ENCODE peak calls at places on chromosomes 2 and 18, in six cellular contexts. Z is neural progenitor cell, T is fibroblast of lung, Q is endothelial cell of umbilical vein, M is HepG2, C is MM.1S. G is an unnamed sample.

GRCh38 chr2:238290079-238290478 is 1.7 kb upstream of the PER2 start:
- DNase-seq in Z (peak), T (peak), Q (peak), M (peak), C (no peak), G (peak)

GRCh38 chr2:241213567-241213966 is 25.1 kb downstream of the ANO7 start:
- DNase-seq in Z (no peak), T (no peak), Q (no peak), M (no peak), C (no peak), G (no peak)

GRCh38 chr2:45119038-45119437 is 109.8 kb upstream of the SIX2 start:
- DNase-seq in Z (no peak), T (peak), Q (no peak), M (peak), C (no peak), G (no peak)

GRCh38 chr18:55587341-55588000 is 521 bp downstream of the TCF4 start:
- DNase-seq in Z (peak), T (peak), Q (peak), M (no peak), C (peak), G (peak)

GRCh38 chr18:58049000-58049688 is 5.1 kb downstream of the NEDD4L start:
- DNase-seq in Z (no peak), T (no peak), Q (no peak), M (no peak), C (peak), G (no peak)

GRCh38 chr2:149184994-149185393 is 145.4 kb upstream of the LYPD6 start:
- DNase-seq in Z (no peak), T (no peak), Q (no peak), M (no peak), C (no peak), G (no peak)

GRCh38 chr2:189574793-189575475 is 5.7 kb downstream of the SLC40A1 start:
- DNase-seq in Z (no peak), T (no peak), Q (peak), M (peak), C (no peak), G (no peak)

GRCh38 chr2:133888816-133889215 is 320.6 kb upstream of the NCKAP5 start:
- DNase-seq in Z (no peak), T (no peak), Q (no peak), M (no peak), C (no peak), G (no peak)

GRCh38 chr18:58590231-58590630 is 38.7 kb downstream of the ALPK2 start:
- DNase-seq in Z (peak), T (peak), Q (no peak), M (peak), C (no peak), G (no peak)

GRCh38 chr18:34818069-34818468 is 108.0 kb downstream of the DTNA start:
- DNase-seq in Z (no peak), T (no peak), Q (no peak), M (no peak), C (no peak), G (no peak)

GRCh38 chr2:101064868-101065549 is 62.9 kb downstream of the RPL31 start:
- DNase-seq in Z (no peak), T (peak), Q (peak), M (peak), C (no peak), G (no peak)

GRCh38 chr2:2765176-2765800 is 434.2 kb upstream of the MYT1L start:
- DNase-seq in Z (no peak), T (no peak), Q (no peak), M (no peak), C (no peak), G (no peak)

GRCh38 chr2:38265461-38265860 is 111.6 kb downstream of the ATL2 start:
- DNase-seq in Z (no peak), T (no peak), Q (no peak), M (no peak), C (no peak), G (no peak)

GRCh38 chr2:112701092-112701491 is 19.7 kb upstream of the NT5DC4 start:
- DNase-seq in Z (no peak), T (peak), Q (no peak), M (no peak), C (no peak), G (no peak)

DNA sequence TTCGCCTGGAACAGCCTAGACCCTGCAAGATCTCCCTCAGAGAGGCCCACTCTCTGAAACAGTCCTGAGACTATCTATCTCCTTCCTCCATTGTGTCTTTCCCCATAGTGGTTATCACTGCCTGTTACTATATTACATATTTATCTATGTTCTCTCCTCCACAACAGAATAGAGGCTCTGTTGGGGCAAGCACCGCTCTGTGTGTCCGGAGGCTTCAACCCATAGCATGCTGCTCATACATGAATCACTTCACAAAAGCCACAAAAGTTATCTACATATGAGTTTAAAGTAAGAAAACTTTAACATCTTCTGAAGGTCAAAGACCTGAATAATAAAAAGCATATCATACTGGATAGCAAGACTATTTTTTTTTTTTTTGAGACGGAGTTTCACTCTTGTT is 242.1 kb upstream of the HS6ST1 start:
- DNase-seq in Z (no peak), T (no peak), Q (no peak), M (no peak), C (no peak), G (no peak)
- H3K4me2 ChIP-seq in Z (no peak), T (no peak), Q (no peak), M (no peak), C (no peak), G (no peak)

GRCh38 chr2:28621172-28622100 is 125.6 kb downstream of the PLB1 start:
- DNase-seq in Z (peak), T (peak), Q (peak), M (peak), C (peak), G (peak)
- TF ChIP-seq CTCF in Z (peak), T (peak), Q (peak), M (peak), C (peak), G (peak)

GRCh38 chr2:27494944-27495554 is at the start of gene FNDC4:
- DNase-seq in Z (peak), T (peak), Q (peak), M (no peak), C (no peak), G (no peak)
- H3K9ac ChIP-seq in Z (peak), T (peak), Q (peak), M (peak), C (no peak), G (no peak)

GRCh38 chr2:1607971-1608688 is 136.2 kb downstream of the PXDN start:
- DNase-seq in Z (no peak), T (peak), Q (no peak), M (no peak), C (no peak), G (no peak)

GRCh38 chr2:1609040-1609439 is 135.3 kb downstream of the PXDN start:
- DNase-seq in Z (no peak), T (no peak), Q (no peak), M (no peak), C (no peak), G (no peak)

GRCh38 chr2:1605659-1606400 is 138.5 kb downstream of the PXDN start:
- DNase-seq in Z (no peak), T (peak), Q (peak), M (no peak), C (no peak), G (no peak)

GRCh38 chr2:1606421-1607235 is 137.7 kb downstream of the PXDN start:
- DNase-seq in Z (no peak), T (no peak), Q (no peak), M (no peak), C (no peak), G (no peak)

GRCh38 chr2:1607236-1607920 is 136.9 kb downstream of the PXDN start:
- DNase-seq in Z (no peak), T (no peak), Q (no peak), M (no peak), C (no peak), G (no peak)
- H3K4me2 ChIP-seq in Z (no peak), T (no peak), Q (no peak), M (no peak), C (no peak), G (no peak)

GRCh38 chr18:6219116-6219717 is 195.5 kb downstream of the L3MBTL4 start:
- DNase-seq in Z (peak), T (peak), Q (peak), M (peak), C (peak), G (peak)
- TF ChIP-seq CTCF in Z (peak), T (peak), Q (peak), M (peak), C (peak), G (peak)

GRCh38 chr18:2907459-2908145 is 60.8 kb downstream of the EMILIN2 start:
- DNase-seq in Z (no peak), T (no peak), Q (peak), M (no peak), C (no peak), G (peak)
- H3K9ac ChIP-seq in Z (no peak), T (no peak), Q (peak), M (peak), C (no peak), G (peak)